ENCODE peak calls at places on chromosomes 12 and 14, in four cellular contexts. One of them, this sample, is unnamed.

GRCh38 chr12:11089246-11089645 is 2.9 kb downstream of the TAS2R43 start:
- DNase-seq in AG09319: no peak
- DNase-seq in amniotic stem cell: no peak
- DNase-seq in testis: no peak
- DNase-seq in this sample: no peak

GRCh38 chr14:87149583-87150354 is 843.2 kb downstream of the GALC start:
- DNase-seq in AG09319: peak; percentile 68
- DNase-seq in testis: no peak
- DNase-seq in amniotic stem cell: no peak
- DNase-seq in this sample: no peak

GRCh38 chr12:41634096-41634495 is 446.0 kb downstream of the PDZRN4 start:
- DNase-seq in amniotic stem cell: no peak
- DNase-seq in AG09319: no peak
- DNase-seq in testis: no peak
- DNase-seq in this sample: no peak

GRCh38 chr12:104011265-104011664 is 38.7 kb downstream of the GLT8D2 start:
- DNase-seq in AG09319: peak; percentile 75
- DNase-seq in amniotic stem cell: peak; percentile 66
- DNase-seq in testis: no peak
- DNase-seq in this sample: no peak

GRCh38 chr14:31336646-31337045 is 83.7 kb downstream of the HEATR5A start:
- DNase-seq in amniotic stem cell: no peak
- DNase-seq in AG09319: no peak
- DNase-seq in testis: no peak
- DNase-seq in this sample: no peak

GRCh38 chr12:124498178-124498869 is 69.1 kb downstream of the NCOR2 start:
- DNase-seq in AG09319: no peak
- DNase-seq in amniotic stem cell: no peak
- DNase-seq in testis: no peak
- DNase-seq in this sample: no peak

GRCh38 chr12:43763769-43764168 is 5.0 kb downstream of the IRAK4 start:
- DNase-seq in testis: no peak
- DNase-seq in AG09319: no peak
- DNase-seq in amniotic stem cell: no peak
- DNase-seq in this sample: no peak

GRCh38 chr12:100437038-100437841 is 36.4 kb upstream of the NR1H4 start:
- DNase-seq in AG09319: no peak
- DNase-seq in testis: no peak
- DNase-seq in amniotic stem cell: no peak
- DNase-seq in this sample: no peak

GRCh38 chr14:34971801-34972200 is 11.0 kb upstream of the SRP54 start:
- DNase-seq in amniotic stem cell: no peak
- DNase-seq in testis: no peak
- DNase-seq in AG09319: no peak
- DNase-seq in this sample: no peak

GRCh38 chr14:62364161-62364560 is 601.9 kb downstream of the SNAPC1 start:
- DNase-seq in AG09319: no peak
- DNase-seq in testis: no peak
- DNase-seq in amniotic stem cell: no peak
- DNase-seq in this sample: no peak

GRCh38 chr14:90562652-90563051 is 165.8 kb downstream of the CALM1 start:
- DNase-seq in amniotic stem cell: no peak
- DNase-seq in AG09319: no peak
- DNase-seq in testis: no peak
- DNase-seq in this sample: peak; percentile 18

GRCh38 chr12:69008510-69008909 is 75.5 kb upstream of the CPM start:
- DNase-seq in amniotic stem cell: no peak
- DNase-seq in testis: no peak
- DNase-seq in AG09319: no peak
- DNase-seq in this sample: no peak

GRCh38 chr14:34662558-34663088 is 32.7 kb upstream of the SNX6 start:
- DNase-seq in testis: no peak
- DNase-seq in AG09319: no peak
- DNase-seq in amniotic stem cell: no peak
- DNase-seq in this sample: no peak

GRCh38 chr14:55285048-55285652 is 13.9 kb downstream of the FBXO34 start:
- DNase-seq in AG09319: no peak
- DNase-seq in amniotic stem cell: no peak
- DNase-seq in testis: no peak
- DNase-seq in this sample: peak; percentile 53

GRCh38 chr12:64034901-64035576 is 187.1 kb downstream of the KICS2 start:
- DNase-seq in amniotic stem cell: no peak
- DNase-seq in AG09319: no peak
- DNase-seq in testis: no peak
- DNase-seq in this sample: no peak

This sample was measured in aorta.